ENCODE peak calls at places on chromosomes 13 and 19, in ten cellular contexts. I, Q, G, Z, E, V, H, L, D and N are unnamed samples.

GRCh38 chr19:6113616-6114188 is 3.4 kb upstream of the RFX2 start:
- DNase-seq in I (no peak), Q (no peak), G (no peak), Z (no peak), E (no peak), V (no peak), H (no peak), L (no peak), D (no peak), N (no peak)

GRCh38 chr13:71864094-71864980 is 2.7 kb downstream of the DACH1 start:
- DNase-seq in I (peak; percentile 1), Q (no peak), G (peak; percentile 91), Z (no peak), E (peak; percentile 13), V (no peak), H (no peak), L (peak; percentile 77), D (peak; percentile 9), N (peak; percentile 70)

GRCh38 chr19:5624154-5624663 is 1.3 kb downstream of the SAFB start:
- DNase-seq in I (no peak), Q (peak; percentile 8), G (peak; percentile 39), Z (peak; percentile 43), E (peak; percentile 40), V (peak; percentile 32), H (no peak), L (no peak), D (peak; percentile 43), N (peak; percentile 56)

GRCh38 chr13:32019612-32020233 is 11.9 kb upstream of the FRY start:
- DNase-seq in I (peak; percentile 27), Q (peak; percentile 29), G (peak; percentile 69), Z (peak; percentile 63), E (peak; percentile 76), V (peak; percentile 48), H (no peak), L (peak; percentile 36), D (peak; percentile 63), N (peak; percentile 37)

GRCh38 chr19:57171551-57172081 is 4.3 kb upstream of the DUXA start:
- DNase-seq in I (no peak), Q (peak; percentile 6), G (peak; percentile 54), Z (peak; percentile 4), E (peak; percentile 38), V (no peak), H (no peak), L (no peak), D (peak; percentile 17), N (peak; percentile 73)

GRCh38 chr13:66425741-66426140 is 804.4 kb downstream of the PCDH9 start:
- DNase-seq in I (no peak), Q (no peak), G (no peak), Z (peak; percentile 30), E (peak; percentile 26), V (no peak), H (no peak), L (no peak), D (peak; percentile 69), N (no peak)

GRCh38 chr19:31233288-31233687 is 115.9 kb downstream of the TSHZ3 start:
- DNase-seq in I (no peak), Q (no peak), G (no peak), Z (no peak), E (no peak), V (no peak), H (no peak), L (no peak), D (no peak), N (no peak)

GRCh38 chr13:29763426-29764180 is 86.8 kb downstream of the UBL3 start:
- DNase-seq in I (no peak), Q (no peak), G (peak; percentile 94), Z (no peak), E (no peak), V (no peak), H (no peak), L (no peak), D (no peak), N (no peak)

GRCh38 chr19:44498988-44499387 is 1.3 kb downstream of the ZNF180 start:
- DNase-seq in I (no peak), Q (no peak), G (no peak), Z (no peak), E (no peak), V (no peak), H (no peak), L (no peak), D (no peak), N (no peak)

GRCh38 chr19:3533563-3534216 is 5.3 kb upstream of the TEKTIP1 start:
- DNase-seq in I (no peak), Q (no peak), G (no peak), Z (no peak), E (no peak), V (no peak), H (no peak), L (no peak), D (no peak), N (no peak)

GRCh38 chr13:55937180-55937579 is 1203.5 kb upstream of the PRR20A start:
- DNase-seq in I (no peak), Q (no peak), G (no peak), Z (no peak), E (no peak), V (no peak), H (no peak), L (no peak), D (no peak), N (no peak)

GRCh38 chr13:35346494-35346893 is 130.0 kb downstream of the MAB21L1 start:
- DNase-seq in I (no peak), Q (no peak), G (no peak), Z (no peak), E (no peak), V (no peak), H (no peak), L (no peak), D (no peak), N (no peak)

GRCh38 chr19:53091413-53091812 is 11.8 kb downstream of the ZNF160 start:
- DNase-seq in I (no peak), Q (no peak), G (no peak), Z (no peak), E (no peak), V (no peak), H (no peak), L (no peak), D (no peak), N (no peak)

GRCh38 chr19:45716314-45717130 is 14.2 kb downstream of the FBXO46 start:
- DNase-seq in I (peak; percentile 19), Q (no peak), G (peak; percentile 69), Z (peak; percentile 57), E (peak; percentile 35), V (no peak), H (no peak), L (peak; percentile 11), D (no peak), N (no peak)

GRCh38 chr13:21884299-21884878 is 213.5 kb downstream of the FGF9 start:
- DNase-seq in I (no peak), Q (no peak), G (peak; percentile 69), Z (no peak), E (no peak), V (no peak), H (no peak), L (no peak), D (no peak), N (no peak)

GRCh38 chr13:100722517-100722916 is 47.9 kb upstream of the TMTC4 start:
- DNase-seq in I (no peak), Q (no peak), G (peak; percentile 33), Z (no peak), E (no peak), V (no peak), H (no peak), L (no peak), D (no peak), N (no peak)

GRCh38 chr13:54640719-54641118 is 1612.1 kb downstream of the OLFM4 start:
- DNase-seq in I (no peak), Q (no peak), G (no peak), Z (no peak), E (no peak), V (no peak), H (no peak), L (no peak), D (no peak), N (no peak)

GRCh38 chr13:58343081-58343480 is 711.5 kb downstream of the PCDH17 start:
- DNase-seq in I (no peak), Q (peak; percentile 6), G (no peak), Z (no peak), E (peak; percentile 17), V (no peak), H (no peak), L (no peak), D (peak; percentile 27), N (no peak)

GRCh38 chr13:74886496-74886895 is 595.5 kb downstream of the TBC1D4 start:
- DNase-seq in I (no peak), Q (no peak), G (no peak), Z (peak; percentile 20), E (peak; percentile 62), V (no peak), H (no peak), L (no peak), D (peak; percentile 35), N (no peak)